ENCODE peak calls at places on chromosomes 1 and 21, in five cellular contexts. K, R, S, Q and Y are unnamed samples.

GRCh38 chr1:2388004-2388913 is 3.1 kb downstream of the MORN1 start:
- DNase-seq in K (no peak), R (no peak), S (no peak), Q (no peak), Y (no peak)

GRCh38 chr1:96973605-96974004 is 252.0 kb downstream of the PTBP2 start:
- DNase-seq in K (no peak), R (no peak), S (peak), Q (no peak), Y (no peak)

GRCh38 chr1:39576016-39576657 is 453 bp downstream of the PABPC4 start:
- DNase-seq in K (peak), R (peak), S (no peak), Q (peak), Y (peak)

GRCh38 chr1:195158091-195158490 is 1450.1 kb downstream of the KCNT2 start:
- DNase-seq in K (no peak), R (no peak), S (no peak), Q (no peak), Y (no peak)

GRCh38 chr1:228490120-228491078 is 3.2 kb downstream of the RNF187 start:
- DNase-seq in K (no peak), R (no peak), S (peak), Q (no peak), Y (no peak)

GRCh38 chr1:53189061-53189460 is 7.6 kb upstream of the CPT2 start:
- DNase-seq in K (no peak), R (no peak), S (no peak), Q (no peak), Y (no peak)

GRCh38 chr1:206551296-206551984 is 44.1 kb downstream of the RASSF5 start:
- DNase-seq in K (no peak), R (no peak), S (no peak), Q (no peak), Y (no peak)

GRCh38 chr21:44405091-44405947 is 50.0 kb upstream of the LRRC3 start:
- DNase-seq in K (no peak), R (no peak), S (no peak), Q (no peak), Y (no peak)

GRCh38 chr1:200415693-200416593 is 6.1 kb upstream of the ZNF281 start:
- DNase-seq in K (no peak), R (no peak), S (peak), Q (no peak), Y (no peak)

GRCh38 chr1:50175711-50176562 is 67.2 kb downstream of the ELAVL4 start:
- DNase-seq in K (no peak), R (no peak), S (no peak), Q (no peak), Y (no peak)

GRCh38 chr1:24180676-24181075 is 6.4 kb downstream of the IFNLR1 start:
- DNase-seq in K (no peak), R (no peak), S (no peak), Q (no peak), Y (no peak)

GRCh38 chr21:31108969-31109368 is 70.7 kb upstream of the KRTAP19-8 start:
- DNase-seq in K (no peak), R (no peak), S (peak), Q (no peak), Y (no peak)

GRCh38 chr1:36871146-36871971 is 163.0 kb downstream of the GRIK3 start:
- DNase-seq in K (no peak), R (no peak), S (no peak), Q (no peak), Y (no peak)

GRCh38 chr1:58779837-58780585 is 3.8 kb downstream of the JUN start:
- DNase-seq in K (no peak), R (no peak), S (peak), Q (no peak), Y (peak)

GRCh38 chr1:157197906-157198435 is 59.8 kb upstream of the ETV3 start:
- DNase-seq in K (no peak), R (no peak), S (no peak), Q (no peak), Y (no peak)

GRCh38 chr1:22808846-22809501 is 98.3 kb downstream of the EPHB2 start:
- DNase-seq in K (no peak), R (no peak), S (peak), Q (no peak), Y (no peak)

GRCh38 chr1:8397511-8397910 is 79.6 kb downstream of the SLC45A1 start:
- DNase-seq in K (peak), R (no peak), S (peak), Q (no peak), Y (no peak)

GRCh38 chr1:108617008-108617723 is 43.7 kb downstream of the HENMT1 start:
- DNase-seq in K (no peak), R (no peak), S (no peak), Q (no peak), Y (no peak)

GRCh38 chr1:17673335-17674075 is 81.6 kb upstream of the ACTL8 start:
- DNase-seq in K (no peak), R (no peak), S (no peak), Q (no peak), Y (no peak)

GRCh38 chr21:35525443-35525842 is 476.3 kb upstream of the RUNX1 start:
- DNase-seq in K (no peak), R (no peak), S (no peak), Q (no peak), Y (no peak)

GRCh38 chr1:46401964-46402626 is 8.0 kb downstream of the FAAH start:
- DNase-seq in K (no peak), R (no peak), S (peak), Q (no peak), Y (no peak)

GRCh38 chr1:19398309-19398760 is 86.2 kb downstream of the SLC66A1 start:
- DNase-seq in K (no peak), R (no peak), S (peak), Q (no peak), Y (no peak)

GRCh38 chr1:89525169-89525855 is 683 bp downstream of the LRRC8B start:
- DNase-seq in K (peak), R (peak), S (no peak), Q (peak), Y (no peak)

GRCh38 chr1:186735463-186735862 is 55.2 kb upstream of the PTGS2 start:
- DNase-seq in K (no peak), R (no peak), S (no peak), Q (no peak), Y (no peak)

GRCh38 chr21:17688912-17689874 is 76.5 kb upstream of the BTG3 start:
- DNase-seq in K (peak), R (no peak), S (peak), Q (peak), Y (peak)

GRCh38 chr1:161707503-161707902 is 474 bp downstream of the FCRLA start:
- DNase-seq in K (no peak), R (no peak), S (no peak), Q (no peak), Y (no peak)

GRCh38 chr1:16156848-16157495 is 1.1 kb upstream of the EPHA2 start:
- DNase-seq in K (no peak), R (no peak), S (peak), Q (no peak), Y (no peak)

GRCh38 chr1:247266053-247266452 is 10.2 kb downstream of the VN1R5 start:
- DNase-seq in K (no peak), R (no peak), S (peak), Q (no peak), Y (no peak)

GRCh38 chr1:234970371-234970730 is 158.3 kb downstream of the TOMM20 start:
- DNase-seq in K (no peak), R (no peak), S (peak), Q (no peak), Y (no peak)

GRCh38 chr1:59020151-59020997 is 236.5 kb upstream of the JUN start:
- DNase-seq in K (peak), R (peak), S (peak), Q (no peak), Y (peak)

GRCh38 chr1:219659005-219659632 is 46.2 kb upstream of the ZC3H11B start:
- DNase-seq in K (no peak), R (no peak), S (peak), Q (no peak), Y (no peak)

GRCh38 chr1:2799811-2800663 is 1.5 kb downstream of the TTC34 start:
- DNase-seq in K (no peak), R (no peak), S (no peak), Q (no peak), Y (no peak)

GRCh38 chr1:214685906-214686305 is 82.9 kb downstream of the CENPF start:
- DNase-seq in K (no peak), R (no peak), S (no peak), Q (no peak), Y (no peak)

GRCh38 chr1:210764536-210764935 is 369.4 kb downstream of the KCNH1 start:
- DNase-seq in K (no peak), R (no peak), S (no peak), Q (no peak), Y (no peak)

GRCh38 chr1:2046225-2046917 is 3.8 kb upstream of the PRKCZ start:
- DNase-seq in K (peak), R (no peak), S (peak), Q (no peak), Y (no peak)

GRCh38 chr1:58773406-58773840 is 10.4 kb downstream of the JUN start:
- DNase-seq in K (peak), R (no peak), S (peak), Q (no peak), Y (no peak)

GRCh38 chr1:35097224-35097623 is 18.0 kb downstream of the ZMYM1 start:
- DNase-seq in K (no peak), R (no peak), S (no peak), Q (no peak), Y (no peak)

GRCh38 chr21:41402231-41402630 is 23.8 kb upstream of the MX1 start:
- DNase-seq in K (no peak), R (no peak), S (no peak), Q (no peak), Y (no peak)

GRCh38 chr1:17207046-17207445 is 2.1 kb downstream of the PADI1 start:
- DNase-seq in K (peak), R (no peak), S (no peak), Q (no peak), Y (no peak)